ENCODE peak calls at places on chromosomes 4 and X, in five cellular contexts. T is cardiac muscle cell; K is psoas muscle; M is CD8-positive, alpha-beta memory T cell; P is HCT116. E is an unnamed sample. For H3K9me3, the result is how much of the 10 kb centered on the place peaks cover.

GRCh38 chr4:20764353-20764752 is 64.1 kb downstream of the PACRGL start:
- DNase-seq in K (no peak), P (no peak), M (no peak), T (no peak), E (no peak)

GRCh38 chr4:101304916-101305315 is 42.4 kb downstream of the PPP3CA start:
- DNase-seq in M (no peak), T (peak), P (no peak), K (no peak), E (no peak)

GRCh38 chr4:82865592-82865991 is 25.4 kb downstream of the SEC31A start:
- DNase-seq in K (no peak), M (no peak), P (no peak), T (peak), E (no peak)

GRCh38 chrX:128653524-128653923 is 601.3 kb upstream of the ACTRT1 start:
- DNase-seq in T (no peak), M (no peak), P (no peak), K (no peak), E (no peak)

GRCh38 chr4:85165808-85166207 is 199.3 kb upstream of the WDFY3 start:
- DNase-seq in M (no peak), K (no peak), T (no peak), P (no peak), E (no peak)

GRCh38 chr4:1978741-1979476 is 29.9 kb downstream of the NELFA start:
- DNase-seq in T (no peak), P (no peak), M (no peak), K (no peak), E (no peak)

GRCh38 chr4:33160126-33160525 is 2440.0 kb downstream of the PCDH7 start:
- DNase-seq in K (no peak), T (peak), M (no peak), P (peak), E (no peak)

GRCh38 chr4:55074386-55074785 is 51.0 kb downstream of the KDR start:
- DNase-seq in M (no peak), T (peak), K (no peak), P (no peak), E (no peak)

GRCh38 chrX:154804957-154805695 is at the start of gene MPP1:
- DNase-seq in M (peak), P (peak), K (peak), T (peak), E (peak)

GRCh38 chr4:39494354-39494753 is 32.9 kb downstream of the UGDH start:
- DNase-seq in K (no peak), M (no peak), T (no peak), P (no peak), E (no peak)

GRCh38 chr4:41881931-41882621 is 53.2 kb upstream of the TMEM33 start:
- DNase-seq in M (no peak), T (no peak), K (no peak), P (no peak), E (no peak)

GRCh38 chr4:61202638-61203495 is 2.7 kb downstream of the ADGRL3 start:
- DNase-seq in M (no peak), K (no peak), T (peak), P (no peak), E (no peak)

GRCh38 chrX:102988517-102988916 is 51.4 kb downstream of the RAB40AL start:
- DNase-seq in M (no peak), T (no peak), P (no peak), K (no peak), E (no peak)

GRCh38 chr4:38387348-38387747 is 276.7 kb upstream of the KLF3 start:
- DNase-seq in P (no peak), K (peak), M (no peak), T (peak), E (peak)

GRCh38 chrX:49183701-49184281 is 2.4 kb downstream of the PRICKLE3 start:
- DNase-seq in P (no peak), M (no peak), K (no peak), T (no peak), E (no peak)

GRCh38 chrX:135454816-135455215 is 33.1 kb downstream of the SMIM10L2A start:
- DNase-seq in M (no peak), P (no peak), K (no peak), T (peak), E (no peak)

GRCh38 chrX:150848914-150849365 is 49.5 kb downstream of the CD99L2 start:
- DNase-seq in T (peak), K (peak), M (no peak), P (no peak), E (no peak)

DNA sequence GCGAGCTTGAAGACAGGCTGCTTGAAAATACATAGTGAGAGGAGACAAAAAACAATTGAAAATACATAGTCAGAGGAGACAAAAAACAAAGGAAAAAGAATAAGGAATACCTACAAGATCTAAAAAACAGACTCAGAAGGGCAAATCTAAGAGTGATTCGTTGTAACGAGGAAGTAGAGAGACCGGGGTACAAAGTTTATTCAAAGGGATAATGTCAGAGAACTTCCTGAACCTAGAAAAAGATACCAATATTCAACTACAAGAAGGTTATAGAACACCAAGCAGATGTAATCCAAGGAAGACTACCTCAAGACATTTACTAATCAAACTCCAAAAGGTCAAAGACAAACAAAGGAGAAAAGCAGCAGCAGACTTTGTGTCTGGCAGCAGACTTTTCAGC is 165.6 kb downstream of the NEK1 start:
- DNase-seq in P (no peak), T (no peak), M (no peak), K (no peak), E (no peak)
- H3K9me3 ChIP-seq in P (under half), T (under half), M (under half), K (under half), E (under half)

GRCh38 chr4:88022289-88022688 is 14.9 kb downstream of the PKD2 start:
- DNase-seq in P (no peak), T (no peak), K (no peak), M (no peak), E (no peak)
- H3K9me3 ChIP-seq in P (under half), T (under half), K (under half), M (under half), E (under half)

GRCh38 chrX:110045988-110046387 is 43.1 kb downstream of the TMEM164 start:
- DNase-seq in P (no peak), T (no peak), M (no peak), K (no peak), E (no peak)
- H3K9me3 ChIP-seq in P (under half), T (under half), M (under half), K (under half), E (under half)

DNA sequence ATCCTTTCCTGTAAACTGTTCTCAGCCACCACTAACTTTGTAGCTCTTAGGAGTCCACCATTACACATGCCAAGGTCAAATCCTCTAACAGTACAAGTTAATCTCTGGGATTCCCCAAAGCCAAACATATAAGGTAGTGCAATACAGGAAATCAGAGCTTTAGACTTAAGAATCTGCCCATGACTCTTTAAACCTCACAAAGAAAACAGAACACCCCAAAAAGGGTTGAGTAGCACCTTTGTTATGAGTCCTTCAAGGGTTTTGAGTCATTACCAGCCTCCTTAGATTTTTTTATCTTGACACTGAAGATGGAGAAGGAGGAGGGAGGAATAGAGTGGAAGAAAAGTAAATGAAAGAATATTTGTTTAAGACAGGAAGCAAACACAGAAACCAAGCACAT is 243.9 kb upstream of the SPANXN1 start:
- DNase-seq in T (no peak), M (no peak), K (no peak), P (no peak), E (no peak)
- H3K9me3 ChIP-seq in T (under half), M (under half), K (under half), P (under half), E (under half)

E was measured in heart right ventricle.